ENCODE peak calls at places on chromosome 2, in four cellular contexts. H, R, E and B are unnamed samples. For H3K79me2, the result is how much of the 10 kb centered on the place peaks cover.

GRCh38 chr2:187581125-187581896 is 27.1 kb upstream of the TFPI start:
- DNase-seq in H (peak), R (peak), E (peak), B (peak)

GRCh38 chr2:113103958-113104627 is 23.3 kb upstream of the IL1RN start:
- DNase-seq in H (no peak), R (peak), E (no peak), B (no peak)

GRCh38 chr2:19124135-19124534 is 234.3 kb downstream of the OSR1 start:
- DNase-seq in H (no peak), R (peak), E (no peak), B (no peak)

GRCh38 chr2:128838244-128838643 is 519.6 kb upstream of the HS6ST1 start:
- DNase-seq in H (no peak), R (no peak), E (no peak), B (no peak)

GRCh38 chr2:99957724-99958123 is 184.7 kb downstream of the AFF3 start:
- DNase-seq in H (no peak), R (no peak), E (no peak), B (no peak)

GRCh38 chr2:172970660-172971059 is 105.0 kb upstream of the MAP3K20 start:
- DNase-seq in H (no peak), R (peak), E (no peak), B (no peak)

GRCh38 chr2:136238552-136239346 is 120.8 kb upstream of the CXCR4 start:
- DNase-seq in H (peak), R (peak), E (peak), B (no peak)

GRCh38 chr2:42823744-42824453 is 31.5 kb upstream of the HAAO start:
- DNase-seq in H (no peak), R (no peak), E (no peak), B (no peak)

GRCh38 chr2:212005077-212005671 is 533.4 kb downstream of the ERBB4 start:
- DNase-seq in H (peak), R (peak), E (peak), B (peak)

GRCh38 chr2:6885968-6886367 is 8.4 kb downstream of the RSAD2 start:
- DNase-seq in H (no peak), R (no peak), E (no peak), B (no peak)

GRCh38 chr2:105397025-105397722 is 1.7 kb downstream of the FHL2 start:
- DNase-seq in H (no peak), R (no peak), E (peak), B (no peak)

GRCh38 chr2:156182132-156182531 is 150.4 kb downstream of the NR4A2 start:
- DNase-seq in H (no peak), R (peak), E (peak), B (peak)

GRCh38 chr2:3422161-3422767 is 42.8 kb downstream of the TRAPPC12 start:
- DNase-seq in H (no peak), R (no peak), E (no peak), B (no peak)

GRCh38 chr2:58973831-58974281 is 732.7 kb upstream of the FANCL start:
- DNase-seq in H (peak), R (no peak), E (peak), B (peak)

GRCh38 chr2:43224131-43224570 is 2.3 kb downstream of the ZFP36L2 start:
- DNase-seq in H (peak), R (peak), E (peak), B (peak)

GRCh38 chr2:9139491-9140443 is 66.8 kb upstream of the ASAP2 start:
- DNase-seq in H (peak), R (peak), E (peak), B (peak)

GRCh38 chr2:216142540-216142939 is 33.4 kb downstream of the XRCC5 start:
- DNase-seq in H (no peak), R (peak), E (no peak), B (no peak)

GRCh38 chr2:189109921-189110397 is 69.6 kb downstream of the COL5A2 start:
- DNase-seq in H (peak), R (no peak), E (peak), B (no peak)

GRCh38 chr2:230865324-230865765 is 603 bp downstream of the ITM2C start:
- DNase-seq in H (peak), R (no peak), E (peak), B (peak)

GRCh38 chr2:107111623-107112022 is 225.7 kb upstream of the ST6GAL2 start:
- DNase-seq in H (no peak), R (no peak), E (no peak), B (no peak)

GRCh38 chr2:101351207-101351606 is 36.1 kb downstream of the CREG2 start:
- DNase-seq in H (no peak), R (no peak), E (no peak), B (no peak)

GRCh38 chr2:120819720-120820210 is 84.1 kb downstream of the GLI2 start:
- DNase-seq in H (no peak), R (no peak), E (no peak), B (no peak)

GRCh38 chr2:140187086-140187485 is 1406.9 kb upstream of the NXPH2 start:
- DNase-seq in H (no peak), R (no peak), E (no peak), B (no peak)

GRCh38 chr2:200172944-200173481 is 133.5 kb upstream of the SPATS2L start:
- DNase-seq in H (no peak), R (peak), E (no peak), B (no peak)

GRCh38 chr2:161796192-161796591 is 172.0 kb downstream of the SLC4A10 start:
- DNase-seq in H (no peak), R (peak), E (no peak), B (peak)

GRCh38 chr2:67290451-67290991 is 106.6 kb upstream of the ETAA1 start:
- DNase-seq in H (no peak), R (peak), E (no peak), B (no peak)

GRCh38 chr2:26001743-26002341 is 19.5 kb upstream of the KIF3C start:
- DNase-seq in H (no peak), R (no peak), E (no peak), B (peak)

GRCh38 chr2:118325556-118325955 is 237.3 kb downstream of the INSIG2 start:
- DNase-seq in H (no peak), R (no peak), E (no peak), B (no peak)

GRCh38 chr2:162074579-162074922 is 536 bp upstream of the DPP4 start:
- DNase-seq in H (no peak), R (no peak), E (no peak), B (no peak)

GRCh38 chr2:4775668-4776067 is 916.5 kb upstream of the SOX11 start:
- DNase-seq in H (no peak), R (no peak), E (no peak), B (no peak)

GRCh38 chr2:16002575-16002974 is 62.2 kb downstream of the MYCN start:
- DNase-seq in H (no peak), R (no peak), E (no peak), B (no peak)

GRCh38 chr2:79235135-79235534 is 75.6 kb upstream of the REG3A start:
- DNase-seq in H (peak), R (no peak), E (peak), B (no peak)

GRCh38 chr2:232464534-232464865 is 8.5 kb downstream of the ALPI start:
- DNase-seq in H (no peak), R (no peak), E (no peak), B (no peak)

GRCh38 chr2:231250146-231250545 is 51.7 kb downstream of the ARMC9 start:
- DNase-seq in H (no peak), R (peak), E (no peak), B (no peak)

GRCh38 chr2:236936446-236936940 is 149.2 kb upstream of the COPS8 start:
- DNase-seq in H (no peak), R (no peak), E (no peak), B (no peak)

GRCh38 chr2:117085256-117085655 is 729.2 kb upstream of the DDX18 start:
- DNase-seq in H (no peak), R (no peak), E (peak), B (no peak)

GRCh38 chr2:190267302-190267701 is 52.3 kb downstream of the HIBCH start:
- DNase-seq in H (no peak), R (peak), E (no peak), B (no peak)

DNA sequence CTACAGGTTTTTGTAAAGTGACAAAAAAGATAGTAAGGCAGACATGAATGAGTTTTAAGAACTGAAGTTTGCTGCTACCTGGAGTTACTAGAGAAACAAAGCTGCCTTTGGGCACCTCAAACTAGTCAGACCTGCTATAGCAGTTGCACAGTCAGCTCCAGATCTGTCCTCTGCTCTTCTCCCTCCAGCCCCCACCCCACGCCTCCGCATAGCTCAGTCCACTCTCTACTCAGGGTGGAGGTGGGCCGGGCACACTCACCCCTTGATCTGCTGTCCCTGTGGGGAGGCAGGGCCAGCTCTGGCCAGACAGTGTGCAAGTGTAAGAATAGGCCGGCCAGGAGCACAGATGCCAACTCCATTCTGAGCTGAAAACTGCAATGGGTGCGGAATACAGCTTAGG is 4.1 kb downstream of the SERTAD2 start:
- DNase-seq in H (peak), R (peak), E (no peak), B (peak)
- H3K79me2 ChIP-seq in H (half or more), R (half or more), E (under half), B (half or more)

DNA sequence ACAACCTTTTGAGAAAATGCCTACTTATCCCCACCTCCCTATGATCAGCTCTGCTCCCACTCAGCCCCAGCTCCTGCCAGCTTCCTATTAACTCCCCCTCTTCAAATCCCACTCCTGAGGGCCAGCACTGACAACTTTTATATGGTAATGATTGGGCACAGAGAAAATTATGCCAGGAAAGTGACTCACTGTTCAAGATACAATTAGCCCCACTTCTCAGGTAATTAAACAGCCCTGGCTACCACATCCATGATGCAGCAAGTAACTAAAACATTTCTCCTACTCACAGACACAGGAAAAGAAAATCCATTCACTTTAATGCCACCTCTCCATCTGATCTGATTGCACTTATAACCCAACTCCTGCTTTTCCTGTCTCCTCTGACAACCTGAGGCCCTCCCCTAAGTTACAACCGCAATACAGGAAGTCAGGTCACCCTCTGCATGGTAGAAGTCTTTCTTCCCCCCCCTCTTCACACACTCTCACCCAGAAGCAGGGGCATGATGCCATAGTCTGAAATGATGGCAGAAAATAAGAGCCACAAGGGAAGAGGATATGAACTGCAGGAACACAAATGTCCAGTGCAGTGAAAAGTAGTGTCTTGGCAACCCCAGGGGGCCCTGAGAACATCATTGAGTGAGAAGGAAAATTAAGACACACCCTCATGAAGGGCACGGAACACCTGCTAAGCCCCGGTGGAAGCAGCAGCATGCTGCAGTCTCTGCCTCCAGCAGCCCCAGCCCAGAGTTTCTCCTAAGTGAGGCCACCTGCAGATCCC is 54.4 kb downstream of the STK39 start:
- DNase-seq in H (no peak), R (no peak), E (no peak), B (no peak)
- H3K79me2 ChIP-seq in H (under half), R (half or more), E (under half), B (half or more)

DNA sequence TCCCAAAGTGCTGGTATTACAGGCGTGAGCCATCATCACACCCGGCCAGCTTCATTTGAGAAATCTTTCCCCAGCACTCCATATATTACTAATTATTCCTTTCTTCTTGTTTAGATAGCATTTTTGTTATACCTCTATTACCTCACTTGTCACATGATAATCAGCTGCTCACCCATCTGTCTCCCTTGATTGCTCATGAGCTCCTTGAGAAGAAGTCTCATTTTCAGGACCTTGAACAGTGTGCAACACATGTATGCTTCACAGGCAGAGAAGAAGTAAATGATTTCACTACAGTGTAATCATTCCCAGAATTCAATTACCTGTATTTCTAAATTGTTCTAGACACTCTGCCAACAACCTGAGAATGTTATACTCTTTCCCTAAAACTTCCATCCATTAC is 6.2 kb downstream of the PAIP2B start:
- DNase-seq in H (no peak), R (peak), E (no peak), B (no peak)
- H3K79me2 ChIP-seq in H (under half), R (under half), E (under half), B (under half)

GRCh38 chr2:222887124-222887523 is 26.3 kb downstream of the ACSL3 start:
- DNase-seq in H (no peak), R (peak), E (no peak), B (no peak)

GRCh38 chr2:222884765-222885424 is 24.1 kb downstream of the ACSL3 start:
- DNase-seq in H (no peak), R (no peak), E (no peak), B (no peak)

GRCh38 chr2:222884114-222884764 is 23.4 kb downstream of the ACSL3 start:
- DNase-seq in H (no peak), R (no peak), E (no peak), B (no peak)

GRCh38 chr2:222882484-222882928 is 21.7 kb downstream of the ACSL3 start:
- DNase-seq in H (no peak), R (peak), E (peak), B (no peak)

DNA sequence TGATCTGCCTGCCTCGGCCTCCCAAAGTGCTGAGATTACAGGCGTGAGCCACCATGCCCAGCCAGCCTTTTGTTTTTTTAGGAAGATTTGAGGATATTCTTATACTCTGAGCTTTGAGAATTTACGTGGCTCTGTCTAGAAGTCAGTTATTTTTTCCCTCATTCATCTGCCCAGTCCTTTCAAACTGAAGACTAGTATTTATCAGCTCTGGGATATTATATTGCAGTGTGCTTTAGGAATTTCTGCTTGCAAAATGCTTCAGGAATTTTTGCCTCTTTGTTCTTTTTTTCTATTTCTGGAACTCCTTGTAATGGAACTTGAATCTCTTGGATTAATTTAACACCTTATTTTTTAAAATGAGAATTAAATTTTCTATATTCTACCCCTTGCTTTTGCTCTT is 22.6 kb downstream of the ACSL3 start:
- DNase-seq in H (no peak), R (no peak), E (no peak), B (no peak)
- H3K79me2 ChIP-seq in H (half or more), R (half or more), E (half or more), B (half or more)

DNA sequence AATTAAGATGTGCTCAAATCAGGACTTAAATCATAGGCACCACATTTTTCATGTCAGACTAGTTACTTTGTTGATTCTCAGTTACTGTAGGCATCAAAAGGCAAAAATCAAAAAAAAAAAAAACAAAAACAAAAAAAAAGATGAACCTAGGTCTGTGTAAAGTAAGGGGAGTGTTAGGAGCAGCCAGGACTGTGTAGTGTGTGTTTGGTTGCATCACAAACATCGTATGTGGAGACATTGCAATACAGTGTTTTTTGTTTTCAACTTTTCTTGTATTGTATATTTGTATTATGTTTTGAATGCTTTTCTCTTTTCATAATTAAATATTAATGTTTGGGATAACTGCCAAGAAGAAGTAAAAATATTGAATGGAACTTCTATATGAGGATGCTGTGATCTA is 82.1 kb downstream of the ACSL3 start:
- DNase-seq in H (no peak), R (no peak), E (no peak), B (no peak)
- H3K79me2 ChIP-seq in H (under half), R (under half), E (under half), B (under half)

GRCh38 chr2:138510319-138510718 is 8.7 kb downstream of the SPOPL start:
- DNase-seq in H (no peak), R (no peak), E (no peak), B (no peak)

GRCh38 chr2:138503652-138504051 is 2.1 kb downstream of the SPOPL start:
- DNase-seq in H (no peak), R (no peak), E (no peak), B (no peak)

GRCh38 chr2:138504546-138505239 is 3.1 kb downstream of the SPOPL start:
- DNase-seq in H (no peak), R (no peak), E (no peak), B (no peak)

GRCh38 chr2:138504092-138504491 is 2.5 kb downstream of the SPOPL start:
- DNase-seq in H (no peak), R (no peak), E (no peak), B (no peak)

DNA sequence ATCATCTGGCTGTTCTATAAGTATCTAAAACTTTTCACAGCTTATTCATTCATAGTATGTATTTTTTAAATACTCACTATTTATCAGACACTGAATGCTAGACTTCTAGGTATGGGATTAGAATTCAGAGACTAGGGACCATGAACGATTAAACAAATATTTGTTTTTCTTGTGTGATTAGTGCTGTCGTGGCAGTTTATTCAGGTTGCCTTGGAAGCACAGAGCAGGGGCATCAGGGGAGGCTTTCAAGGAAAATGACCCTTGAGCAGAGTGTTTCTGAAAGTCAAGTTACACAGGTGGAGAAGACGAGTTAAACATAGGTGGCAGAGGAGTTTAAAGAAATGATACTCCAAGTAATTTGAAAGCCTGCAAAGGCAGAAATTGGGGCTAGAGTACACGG is 5.7 kb downstream of the SPOPL start:
- DNase-seq in H (no peak), R (no peak), E (no peak), B (peak)
- H3K79me2 ChIP-seq in H (half or more), R (half or more), E (half or more), B (half or more)

DNA sequence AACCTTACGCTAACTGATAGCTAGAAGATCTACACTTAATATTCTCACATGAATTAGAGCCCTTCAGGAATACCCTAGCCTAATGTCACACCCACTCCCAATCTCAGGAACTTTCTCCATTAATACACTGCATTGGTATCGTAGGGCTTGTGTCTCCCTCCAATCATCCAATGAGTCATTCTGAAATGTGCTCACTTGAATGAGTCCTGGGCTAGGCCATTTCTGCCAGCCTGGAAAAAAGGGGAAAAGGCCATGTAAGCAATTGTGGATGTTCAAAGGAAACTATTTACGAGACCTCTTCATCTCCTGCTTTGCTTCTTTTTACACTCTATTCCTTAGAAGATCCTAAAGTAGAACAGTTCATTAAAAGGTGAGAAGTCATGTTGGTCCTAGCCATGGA is 18.8 kb downstream of the ZEB2 start:
- DNase-seq in H (no peak), R (no peak), E (no peak), B (no peak)
- H3K79me2 ChIP-seq in H (half or more), R (under half), E (under half), B (half or more)

DNA sequence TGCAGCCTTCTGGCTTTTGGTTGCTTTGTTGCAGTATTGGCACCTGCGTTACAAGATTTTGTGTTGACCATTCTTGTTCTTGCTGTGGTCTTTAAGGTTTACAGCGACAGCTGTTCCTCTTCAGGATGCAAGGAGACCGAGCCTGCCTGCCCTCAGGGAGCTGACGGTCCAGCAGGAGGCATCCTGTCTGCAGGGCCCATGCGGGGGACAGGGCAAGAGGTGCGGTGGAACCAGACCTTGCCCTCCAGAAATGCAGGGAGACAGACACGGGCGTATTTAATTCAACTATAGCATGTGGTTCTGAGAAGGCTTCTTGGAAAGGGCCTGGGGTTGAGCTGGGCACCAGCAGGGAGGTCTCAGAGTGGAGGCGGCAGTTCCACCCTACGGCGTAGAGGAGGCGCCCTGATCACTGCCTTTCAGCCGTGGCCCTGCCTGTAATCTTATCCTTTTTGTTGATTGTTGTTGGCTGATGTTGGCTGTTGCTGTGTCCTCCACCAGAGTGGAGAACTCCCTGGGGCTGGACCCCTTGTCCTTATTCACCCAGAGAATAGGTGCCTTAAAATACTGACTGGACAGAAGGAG is 71.7 kb downstream of the HPCAL1 start:
- DNase-seq in H (no peak), R (no peak), E (peak), B (no peak)
- H3K79me2 ChIP-seq in H (under half), R (half or more), E (under half), B (under half)